ENCODE peak calls at places on chromosome 12, in five cellular contexts. One of them, this sample, is unnamed. For H3K4me1, the result is how much of the 10 kb centered on the place peaks cover.

GRCh38 chr12:81208193-81208946 is 130.5 kb downstream of the ACSS3 start:
- DNase-seq in ovary: no peak
- DNase-seq in lower lobe of right lung: no peak
- DNase-seq in spleen: no peak
- DNase-seq in tibial nerve: no peak
- DNase-seq in this sample: no peak

GRCh38 chr12:131087302-131087818 is 133.7 kb downstream of the ADGRD1 start:
- DNase-seq in lower lobe of right lung: peak
- DNase-seq in tibial nerve: peak
- DNase-seq in ovary: peak
- DNase-seq in spleen: no peak
- DNase-seq in this sample: no peak

GRCh38 chr12:65609359-65609771 is 214.9 kb upstream of the HMGA2 start:
- DNase-seq in ovary: no peak
- DNase-seq in spleen: no peak
- DNase-seq in lower lobe of right lung: no peak
- DNase-seq in tibial nerve: no peak
- DNase-seq in this sample: no peak

GRCh38 chr12:132356686-132357622 is 27.6 kb upstream of the GALNT9 start:
- DNase-seq in spleen: peak
- DNase-seq in tibial nerve: no peak
- DNase-seq in ovary: peak
- DNase-seq in lower lobe of right lung: peak
- DNase-seq in this sample: no peak

GRCh38 chr12:45704968-45705367 is 24.5 kb upstream of the ARID2 start:
- DNase-seq in ovary: no peak
- DNase-seq in spleen: no peak
- DNase-seq in lower lobe of right lung: no peak
- DNase-seq in tibial nerve: no peak
- DNase-seq in this sample: no peak

GRCh38 chr12:24266982-24267381 is 317.5 kb upstream of the SOX5 start:
- DNase-seq in spleen: no peak
- DNase-seq in ovary: no peak
- DNase-seq in lower lobe of right lung: no peak
- DNase-seq in tibial nerve: no peak
- DNase-seq in this sample: no peak

GRCh38 chr12:40065636-40066035 is 40.2 kb downstream of the SLC2A13 start:
- DNase-seq in spleen: no peak
- DNase-seq in lower lobe of right lung: no peak
- DNase-seq in tibial nerve: no peak
- DNase-seq in ovary: no peak
- DNase-seq in this sample: no peak

GRCh38 chr12:115660211-115660805 is 617.2 kb downstream of the MED13L start:
- DNase-seq in lower lobe of right lung: no peak
- DNase-seq in tibial nerve: no peak
- DNase-seq in ovary: no peak
- DNase-seq in spleen: no peak
- DNase-seq in this sample: no peak

GRCh38 chr12:92089559-92089958 is 56.1 kb downstream of the BTG1 start:
- DNase-seq in spleen: no peak
- DNase-seq in tibial nerve: no peak
- DNase-seq in lower lobe of right lung: no peak
- DNase-seq in ovary: no peak
- DNase-seq in this sample: no peak

GRCh38 chr12:44076892-44077291 is 241.0 kb downstream of the TMEM117 start:
- DNase-seq in tibial nerve: no peak
- DNase-seq in ovary: no peak
- DNase-seq in spleen: no peak
- DNase-seq in lower lobe of right lung: no peak
- DNase-seq in this sample: no peak

GRCh38 chr12:21672151-21672550 is 14.5 kb upstream of the LDHB start:
- DNase-seq in lower lobe of right lung: no peak
- DNase-seq in ovary: no peak
- DNase-seq in spleen: no peak
- DNase-seq in tibial nerve: no peak
- DNase-seq in this sample: no peak

GRCh38 chr12:31206038-31206670 is 119.8 kb downstream of the SINHCAF start:
- DNase-seq in spleen: no peak
- DNase-seq in lower lobe of right lung: no peak
- DNase-seq in ovary: no peak
- DNase-seq in tibial nerve: no peak
- DNase-seq in this sample: no peak

GRCh38 chr12:24754690-24755638 is 193.9 kb downstream of the BCAT1 start:
- DNase-seq in ovary: no peak
- DNase-seq in lower lobe of right lung: no peak
- DNase-seq in tibial nerve: no peak
- DNase-seq in spleen: no peak
- DNase-seq in this sample: no peak

GRCh38 chr12:51323966-51324895 is at the start of gene BIN2:
- DNase-seq in tibial nerve: peak
- DNase-seq in lower lobe of right lung: peak
- DNase-seq in spleen: peak
- DNase-seq in ovary: peak
- DNase-seq in this sample: no peak

GRCh38 chr12:49293056-49293956 is 1.6 kb upstream of the PRPH start:
- DNase-seq in ovary: peak
- DNase-seq in spleen: peak
- DNase-seq in lower lobe of right lung: no peak
- DNase-seq in tibial nerve: no peak
- DNase-seq in this sample: no peak

GRCh38 chr12:59733200-59733599 is 137.4 kb downstream of the SLC16A7 start:
- DNase-seq in tibial nerve: no peak
- DNase-seq in ovary: no peak
- DNase-seq in lower lobe of right lung: no peak
- DNase-seq in spleen: peak
- DNase-seq in this sample: no peak

GRCh38 chr12:95690861-95691635 is 99.5 kb downstream of the NTN4 start:
- DNase-seq in ovary: no peak
- DNase-seq in lower lobe of right lung: no peak
- DNase-seq in spleen: no peak
- DNase-seq in tibial nerve: no peak
- DNase-seq in this sample: no peak

GRCh38 chr12:128606970-128607369 is 216.8 kb downstream of the SLC15A4 start:
- DNase-seq in spleen: no peak
- DNase-seq in lower lobe of right lung: no peak
- DNase-seq in tibial nerve: no peak
- DNase-seq in ovary: no peak
- DNase-seq in this sample: no peak

GRCh38 chr12:50192908-50193307 is 25.7 kb upstream of the CERS5 start:
- DNase-seq in tibial nerve: no peak
- DNase-seq in spleen: no peak
- DNase-seq in ovary: no peak
- DNase-seq in lower lobe of right lung: no peak
- DNase-seq in this sample: no peak

GRCh38 chr12:8527250-8528130 is 13.2 kb downstream of the CLEC4E start:
- DNase-seq in spleen: no peak
- DNase-seq in ovary: no peak
- DNase-seq in tibial nerve: no peak
- DNase-seq in lower lobe of right lung: no peak
- DNase-seq in this sample: no peak

GRCh38 chr12:47547077-47547476 is 158.8 kb downstream of the RPAP3 start:
- DNase-seq in tibial nerve: no peak
- DNase-seq in lower lobe of right lung: no peak
- DNase-seq in ovary: no peak
- DNase-seq in spleen: no peak
- DNase-seq in this sample: no peak

GRCh38 chr12:132825861-132826260 is 2.8 kb downstream of the GOLGA3 start:
- DNase-seq in lower lobe of right lung: no peak
- DNase-seq in ovary: no peak
- DNase-seq in tibial nerve: no peak
- DNase-seq in spleen: no peak
- DNase-seq in this sample: no peak

GRCh38 chr12:56658921-56659320 is 13.1 kb upstream of the ATP5F1B start:
- DNase-seq in spleen: no peak
- DNase-seq in lower lobe of right lung: no peak
- DNase-seq in tibial nerve: no peak
- DNase-seq in ovary: no peak
- DNase-seq in this sample: no peak

GRCh38 chr12:56657416-56658379 is 11.9 kb upstream of the ATP5F1B start:
- DNase-seq in ovary: no peak
- DNase-seq in tibial nerve: no peak
- DNase-seq in spleen: no peak
- DNase-seq in lower lobe of right lung: no peak
- DNase-seq in this sample: no peak

GRCh38 chr12:56661560-56661959 is 15.8 kb upstream of the ATP5F1B start:
- DNase-seq in tibial nerve: no peak
- DNase-seq in spleen: no peak
- DNase-seq in ovary: no peak
- DNase-seq in lower lobe of right lung: no peak
- DNase-seq in this sample: no peak

GRCh38 chr12:56661979-56662638 is 16.3 kb upstream of the ATP5F1B start:
- DNase-seq in spleen: peak
- DNase-seq in tibial nerve: no peak
- DNase-seq in ovary: no peak
- DNase-seq in lower lobe of right lung: no peak
- DNase-seq in this sample: no peak
- H3K27ac ChIP-seq in spleen: no peak
- H3K27ac ChIP-seq in tibial nerve: no peak
- H3K27ac ChIP-seq in ovary: no peak
- H3K27ac ChIP-seq in lower lobe of right lung: no peak
- H3K27ac ChIP-seq in this sample: no peak

GRCh38 chr12:13417516-13417915 is 221.0 kb downstream of the EMP1 start:
- DNase-seq in lower lobe of right lung: no peak
- DNase-seq in tibial nerve: no peak
- DNase-seq in ovary: no peak
- DNase-seq in spleen: no peak
- DNase-seq in this sample: no peak
- H3K4me1 ChIP-seq in lower lobe of right lung: under half
- H3K4me1 ChIP-seq in tibial nerve: under half
- H3K4me1 ChIP-seq in ovary: under half
- H3K4me1 ChIP-seq in spleen: under half
- H3K4me1 ChIP-seq in this sample: under half

GRCh38 chr12:113064395-113065125 is 8.0 kb downstream of the DTX1 start:
- DNase-seq in tibial nerve: no peak
- DNase-seq in spleen: no peak
- DNase-seq in lower lobe of right lung: no peak
- DNase-seq in ovary: no peak
- DNase-seq in this sample: no peak
- H3K27ac ChIP-seq in tibial nerve: no peak
- H3K27ac ChIP-seq in spleen: no peak
- H3K27ac ChIP-seq in lower lobe of right lung: no peak
- H3K27ac ChIP-seq in ovary: no peak
- H3K27ac ChIP-seq in this sample: no peak

DNA sequence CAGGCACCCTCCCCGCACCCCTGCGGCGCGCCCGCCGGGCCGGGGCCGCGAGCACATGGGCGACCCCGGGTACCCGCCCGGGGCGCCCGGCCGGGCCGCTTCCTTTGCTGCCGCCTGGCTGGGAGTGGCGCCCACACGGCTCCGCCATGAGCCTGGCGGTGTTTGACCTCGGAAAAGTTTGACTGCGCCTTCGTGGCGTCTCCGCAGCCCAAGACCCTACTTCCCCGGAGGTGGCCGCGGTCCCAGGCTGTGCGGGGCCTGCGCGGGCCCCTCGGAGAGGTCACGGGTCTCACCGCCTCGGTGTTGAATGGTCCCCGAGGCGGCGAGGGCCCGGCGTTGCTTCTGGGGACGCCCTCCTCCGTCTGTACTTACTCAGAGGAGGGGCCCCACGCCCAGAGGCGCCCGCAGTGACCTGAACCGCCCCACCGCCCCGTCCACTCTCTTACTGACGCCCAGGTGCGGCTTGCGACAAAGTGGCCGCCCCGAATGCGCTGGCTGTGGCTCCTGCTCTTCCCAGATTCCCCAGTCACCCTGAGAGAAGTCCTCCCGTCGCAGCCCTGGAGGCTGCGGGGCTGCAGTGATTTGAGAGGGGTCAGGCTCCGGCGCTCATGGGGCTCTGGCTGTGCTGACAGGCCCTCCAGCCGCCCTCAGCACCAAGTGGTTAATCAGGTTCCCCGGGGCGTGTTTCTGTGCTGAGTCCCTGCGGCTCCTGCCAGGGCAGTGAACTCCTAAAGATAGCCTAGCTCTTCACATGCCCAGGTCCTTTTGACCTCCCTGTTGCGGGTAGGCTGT is 5.8 kb downstream of the KMT5A start:
- DNase-seq in tibial nerve: no peak
- DNase-seq in ovary: peak
- DNase-seq in lower lobe of right lung: peak
- DNase-seq in spleen: peak
- DNase-seq in this sample: no peak
- H3K4me1 ChIP-seq in tibial nerve: under half
- H3K4me1 ChIP-seq in ovary: under half
- H3K4me1 ChIP-seq in lower lobe of right lung: under half
- H3K4me1 ChIP-seq in spleen: half or more
- H3K4me1 ChIP-seq in this sample: under half

GRCh38 chr12:15208871-15209656 is 12.2 kb downstream of the RERG start:
- DNase-seq in ovary: no peak
- DNase-seq in tibial nerve: no peak
- DNase-seq in lower lobe of right lung: no peak
- DNase-seq in spleen: no peak
- DNase-seq in this sample: no peak
- H3K27ac ChIP-seq in ovary: peak
- H3K27ac ChIP-seq in tibial nerve: no peak
- H3K27ac ChIP-seq in lower lobe of right lung: peak
- H3K27ac ChIP-seq in spleen: peak
- H3K27ac ChIP-seq in this sample: no peak

GRCh38 chr12:129693731-129694130 is 210.1 kb downstream of the TMEM132D start:
- DNase-seq in tibial nerve: no peak
- DNase-seq in ovary: no peak
- DNase-seq in lower lobe of right lung: no peak
- DNase-seq in spleen: no peak
- DNase-seq in this sample: no peak

GRCh38 chr12:129681830-129682229 is 222.0 kb downstream of the TMEM132D start:
- DNase-seq in tibial nerve: no peak
- DNase-seq in ovary: no peak
- DNase-seq in lower lobe of right lung: no peak
- DNase-seq in spleen: no peak
- DNase-seq in this sample: no peak

GRCh38 chr12:129687731-129688130 is 216.1 kb downstream of the TMEM132D start:
- DNase-seq in tibial nerve: no peak
- DNase-seq in ovary: no peak
- DNase-seq in spleen: no peak
- DNase-seq in lower lobe of right lung: no peak
- DNase-seq in this sample: no peak
- H3K4me1 ChIP-seq in tibial nerve: under half
- H3K4me1 ChIP-seq in ovary: under half
- H3K4me1 ChIP-seq in spleen: under half
- H3K4me1 ChIP-seq in lower lobe of right lung: under half
- H3K4me1 ChIP-seq in this sample: under half

GRCh38 chr12:109126781-109127180 is 10.4 kb downstream of the ACACB start:
- DNase-seq in ovary: no peak
- DNase-seq in tibial nerve: no peak
- DNase-seq in spleen: no peak
- DNase-seq in lower lobe of right lung: no peak
- DNase-seq in this sample: no peak

GRCh38 chr12:109127533-109128242 is 11.3 kb downstream of the ACACB start:
- DNase-seq in lower lobe of right lung: no peak
- DNase-seq in spleen: no peak
- DNase-seq in tibial nerve: no peak
- DNase-seq in ovary: no peak
- DNase-seq in this sample: no peak

GRCh38 chr12:109125791-109126190 is 9.4 kb downstream of the ACACB start:
- DNase-seq in tibial nerve: no peak
- DNase-seq in spleen: no peak
- DNase-seq in lower lobe of right lung: no peak
- DNase-seq in ovary: no peak
- DNase-seq in this sample: no peak

GRCh38 chr12:109121346-109121880 is 5.0 kb downstream of the ACACB start:
- DNase-seq in ovary: no peak
- DNase-seq in spleen: peak
- DNase-seq in tibial nerve: no peak
- DNase-seq in lower lobe of right lung: no peak
- DNase-seq in this sample: no peak

GRCh38 chr12:109124878-109125648 is 8.7 kb downstream of the ACACB start:
- DNase-seq in ovary: no peak
- DNase-seq in lower lobe of right lung: no peak
- DNase-seq in spleen: peak
- DNase-seq in tibial nerve: no peak
- DNase-seq in this sample: no peak
- H3K27ac ChIP-seq in ovary: no peak
- H3K27ac ChIP-seq in lower lobe of right lung: no peak
- H3K27ac ChIP-seq in spleen: no peak
- H3K27ac ChIP-seq in tibial nerve: no peak
- H3K27ac ChIP-seq in this sample: no peak

This sample was measured in iPS DF 6.9.